ENCODE peak calls at places on chromosomes 3 and 15, in five cellular contexts. One of them, this sample, is unnamed.

GRCh38 chr3:68033850-68034249 is 379.4 kb upstream of the SUCLG2 start:
- DNase-seq in SK-N-SH: no peak
- DNase-seq in GM12891: no peak
- DNase-seq in prostate gland: no peak
- DNase-seq in suprapubic skin: no peak
- DNase-seq in this sample: no peak

GRCh38 chr3:59802045-59802444 is 752.2 kb upstream of the CFAP20DC start:
- DNase-seq in suprapubic skin: no peak
- DNase-seq in GM12891: no peak
- DNase-seq in SK-N-SH: no peak
- DNase-seq in prostate gland: no peak
- DNase-seq in this sample: no peak

GRCh38 chr3:124033360-124034015 is 41.6 kb upstream of the ROPN1 start:
- DNase-seq in SK-N-SH: no peak
- DNase-seq in GM12891: no peak
- DNase-seq in suprapubic skin: no peak
- DNase-seq in prostate gland: no peak
- DNase-seq in this sample: no peak

GRCh38 chr15:96160269-96160668 is 170.2 kb upstream of the NR2F2 start:
- DNase-seq in GM12891: no peak
- DNase-seq in suprapubic skin: peak; percentile 85
- DNase-seq in prostate gland: peak; percentile 36
- DNase-seq in SK-N-SH: no peak
- DNase-seq in this sample: peak; percentile 86

GRCh38 chr3:182937293-182938051 is 42.9 kb downstream of the DCUN1D1 start:
- DNase-seq in suprapubic skin: no peak
- DNase-seq in GM12891: no peak
- DNase-seq in SK-N-SH: no peak
- DNase-seq in prostate gland: no peak
- DNase-seq in this sample: no peak

GRCh38 chr15:95341686-95342085 is 988.8 kb upstream of the NR2F2 start:
- DNase-seq in suprapubic skin: no peak
- DNase-seq in SK-N-SH: no peak
- DNase-seq in GM12891: no peak
- DNase-seq in prostate gland: no peak
- DNase-seq in this sample: no peak

GRCh38 chr3:29686889-29687592 is 406.2 kb downstream of the RBMS3 start:
- DNase-seq in prostate gland: no peak
- DNase-seq in GM12891: no peak
- DNase-seq in suprapubic skin: no peak
- DNase-seq in SK-N-SH: peak; percentile 34
- DNase-seq in this sample: no peak

GRCh38 chr3:158777171-158777873 is 24.5 kb upstream of the MFSD1 start:
- DNase-seq in suprapubic skin: no peak
- DNase-seq in prostate gland: no peak
- DNase-seq in GM12891: no peak
- DNase-seq in SK-N-SH: no peak
- DNase-seq in this sample: no peak

GRCh38 chr3:121661376-121661775 is 673 bp upstream of the HCLS1 start:
- DNase-seq in prostate gland: no peak
- DNase-seq in SK-N-SH: no peak
- DNase-seq in GM12891: no peak
- DNase-seq in suprapubic skin: no peak
- DNase-seq in this sample: no peak

GRCh38 chr15:58521293-58521991 is 89.7 kb downstream of the LIPC start:
- DNase-seq in suprapubic skin: no peak
- DNase-seq in SK-N-SH: no peak
- DNase-seq in prostate gland: peak; percentile 41
- DNase-seq in GM12891: no peak
- DNase-seq in this sample: no peak

GRCh38 chr3:188358787-188359493 is 205.0 kb downstream of the LPP start:
- DNase-seq in suprapubic skin: no peak
- DNase-seq in prostate gland: no peak
- DNase-seq in SK-N-SH: no peak
- DNase-seq in GM12891: no peak
- DNase-seq in this sample: no peak

GRCh38 chr3:128236667-128237066 is 83.4 kb downstream of the EEFSEC start:
- DNase-seq in SK-N-SH: peak; percentile 45
- DNase-seq in suprapubic skin: no peak
- DNase-seq in prostate gland: no peak
- DNase-seq in GM12891: no peak
- DNase-seq in this sample: no peak

GRCh38 chr3:8499181-8499611 is 2.4 kb upstream of the LMCD1 start:
- DNase-seq in GM12891: no peak
- DNase-seq in SK-N-SH: no peak
- DNase-seq in prostate gland: peak; percentile 75
- DNase-seq in suprapubic skin: no peak
- DNase-seq in this sample: peak; percentile 50

GRCh38 chr3:196220587-196220986 is 4.3 kb downstream of the SLC51A start:
- DNase-seq in suprapubic skin: no peak
- DNase-seq in prostate gland: no peak
- DNase-seq in GM12891: no peak
- DNase-seq in SK-N-SH: no peak
- DNase-seq in this sample: no peak

GRCh38 chr15:37773111-37773860 is 161.2 kb upstream of the TMCO5A start:
- DNase-seq in GM12891: no peak
- DNase-seq in prostate gland: no peak
- DNase-seq in suprapubic skin: no peak
- DNase-seq in SK-N-SH: no peak
- DNase-seq in this sample: no peak

GRCh38 chr15:43948691-43949325 is 122.0 kb downstream of the WDR76 start:
- DNase-seq in GM12891: no peak
- DNase-seq in suprapubic skin: no peak
- DNase-seq in SK-N-SH: no peak
- DNase-seq in prostate gland: no peak
- DNase-seq in this sample: no peak

GRCh38 chr3:171459130-171459941 is 869 bp downstream of the TNIK start:
- DNase-seq in SK-N-SH: peak; percentile 63
- DNase-seq in prostate gland: peak; percentile 33
- DNase-seq in suprapubic skin: no peak
- DNase-seq in GM12891: no peak
- DNase-seq in this sample: peak; percentile 38

GRCh38 chr3:40120067-40120692 is 189.3 kb upstream of the EIF1B start:
- DNase-seq in prostate gland: no peak
- DNase-seq in SK-N-SH: no peak
- DNase-seq in GM12891: no peak
- DNase-seq in suprapubic skin: no peak
- DNase-seq in this sample: no peak

GRCh38 chr3:50165388-50166308 is 10.5 kb downstream of the SEMA3F start:
- DNase-seq in SK-N-SH: no peak
- DNase-seq in suprapubic skin: no peak
- DNase-seq in GM12891: no peak
- DNase-seq in prostate gland: no peak
- DNase-seq in this sample: peak; percentile 43

GRCh38 chr3:46960081-46960701 is 16.4 kb downstream of the CCDC12 start:
- DNase-seq in suprapubic skin: no peak
- DNase-seq in prostate gland: no peak
- DNase-seq in GM12891: no peak
- DNase-seq in SK-N-SH: peak; percentile 50
- DNase-seq in this sample: no peak

GRCh38 chr3:38843898-38844297 is 27.9 kb upstream of the SCN10A start:
- DNase-seq in prostate gland: no peak
- DNase-seq in suprapubic skin: no peak
- DNase-seq in SK-N-SH: peak; percentile 54
- DNase-seq in GM12891: no peak
- DNase-seq in this sample: no peak

GRCh38 chr3:177833392-177833791 is 636.1 kb upstream of the TBL1XR1 start:
- DNase-seq in suprapubic skin: no peak
- DNase-seq in prostate gland: no peak
- DNase-seq in GM12891: no peak
- DNase-seq in SK-N-SH: no peak
- DNase-seq in this sample: no peak

GRCh38 chr3:194837457-194838135 is 151.9 kb downstream of the FAM43A start:
- DNase-seq in GM12891: no peak
- DNase-seq in SK-N-SH: no peak
- DNase-seq in suprapubic skin: no peak
- DNase-seq in prostate gland: no peak
- DNase-seq in this sample: no peak

GRCh38 chr15:90201150-90201943 is at the start of gene SEMA4B:
- DNase-seq in SK-N-SH: peak; percentile 95
- DNase-seq in suprapubic skin: no peak
- DNase-seq in GM12891: peak; percentile 97
- DNase-seq in prostate gland: peak; percentile 78
- DNase-seq in this sample: peak; percentile 85

GRCh38 chr15:46450810-46451182 is 816.0 kb downstream of the SQOR start:
- DNase-seq in prostate gland: no peak
- DNase-seq in SK-N-SH: no peak
- DNase-seq in suprapubic skin: no peak
- DNase-seq in GM12891: no peak
- DNase-seq in this sample: no peak

GRCh38 chr3:69763976-69764851 is 24.9 kb downstream of the MITF start:
- DNase-seq in suprapubic skin: no peak
- DNase-seq in GM12891: no peak
- DNase-seq in prostate gland: no peak
- DNase-seq in SK-N-SH: no peak
- DNase-seq in this sample: no peak

GRCh38 chr3:107796786-107797185 is 274.0 kb downstream of the BBX start:
- DNase-seq in suprapubic skin: no peak
- DNase-seq in GM12891: no peak
- DNase-seq in SK-N-SH: no peak
- DNase-seq in prostate gland: no peak
- DNase-seq in this sample: no peak

GRCh38 chr3:129058441-129059194 is 2.0 kb upstream of the GP9 start:
- DNase-seq in prostate gland: peak; percentile 76
- DNase-seq in suprapubic skin: no peak
- DNase-seq in SK-N-SH: no peak
- DNase-seq in GM12891: no peak
- DNase-seq in this sample: peak; percentile 59

GRCh38 chr15:66617137-66618090 is 51.6 kb upstream of the LCTL start:
- DNase-seq in suprapubic skin: no peak
- DNase-seq in GM12891: no peak
- DNase-seq in prostate gland: peak; percentile 69
- DNase-seq in SK-N-SH: no peak
- DNase-seq in this sample: peak; percentile 91

GRCh38 chr15:88323468-88323867 is 66.9 kb upstream of the NTRK3 start:
- DNase-seq in GM12891: no peak
- DNase-seq in SK-N-SH: no peak
- DNase-seq in prostate gland: no peak
- DNase-seq in suprapubic skin: no peak
- DNase-seq in this sample: no peak

GRCh38 chr15:58430224-58430787 is 1.5 kb upstream of the LIPC start:
- DNase-seq in SK-N-SH: no peak
- DNase-seq in GM12891: no peak
- DNase-seq in suprapubic skin: no peak
- DNase-seq in prostate gland: no peak
- DNase-seq in this sample: no peak

GRCh38 chr15:24977686-24978085 is 22.9 kb downstream of the SNRPN start:
- DNase-seq in suprapubic skin: no peak
- DNase-seq in prostate gland: no peak
- DNase-seq in GM12891: no peak
- DNase-seq in SK-N-SH: no peak
- DNase-seq in this sample: no peak
- TF ChIP-seq POLR2AphosphoS5 in suprapubic skin: no peak
- TF ChIP-seq POLR2AphosphoS5 in prostate gland: no peak
- TF ChIP-seq POLR2AphosphoS5 in GM12891: no peak
- TF ChIP-seq POLR2AphosphoS5 in SK-N-SH: no peak
- TF ChIP-seq POLR2AphosphoS5 in this sample: no peak

DNA sequence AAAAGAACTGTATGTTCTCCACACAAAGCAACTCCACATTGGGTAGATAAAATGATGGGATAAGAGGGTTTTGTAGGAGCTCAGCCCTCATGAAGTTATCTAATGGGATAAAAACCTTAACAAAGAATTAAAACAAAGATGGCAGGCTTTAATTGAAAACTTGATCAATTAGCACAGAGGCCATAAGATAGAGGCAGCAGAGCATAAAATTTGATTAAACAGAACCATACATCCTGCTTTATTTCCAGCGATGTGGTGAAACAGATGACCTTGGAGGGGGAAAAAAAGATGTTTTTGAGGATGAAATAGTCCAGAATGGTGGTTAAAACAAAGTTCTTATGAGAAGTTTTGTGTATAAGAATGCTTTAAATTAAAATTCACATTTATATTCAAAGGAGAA is 130.9 kb upstream of the ALCAM start:
- DNase-seq in GM12891: no peak
- DNase-seq in prostate gland: no peak
- DNase-seq in suprapubic skin: no peak
- DNase-seq in SK-N-SH: no peak
- DNase-seq in this sample: no peak
- TF ChIP-seq POLR2AphosphoS5 in GM12891: no peak
- TF ChIP-seq POLR2AphosphoS5 in prostate gland: no peak
- TF ChIP-seq POLR2AphosphoS5 in suprapubic skin: no peak
- TF ChIP-seq POLR2AphosphoS5 in SK-N-SH: no peak
- TF ChIP-seq POLR2AphosphoS5 in this sample: no peak

DNA sequence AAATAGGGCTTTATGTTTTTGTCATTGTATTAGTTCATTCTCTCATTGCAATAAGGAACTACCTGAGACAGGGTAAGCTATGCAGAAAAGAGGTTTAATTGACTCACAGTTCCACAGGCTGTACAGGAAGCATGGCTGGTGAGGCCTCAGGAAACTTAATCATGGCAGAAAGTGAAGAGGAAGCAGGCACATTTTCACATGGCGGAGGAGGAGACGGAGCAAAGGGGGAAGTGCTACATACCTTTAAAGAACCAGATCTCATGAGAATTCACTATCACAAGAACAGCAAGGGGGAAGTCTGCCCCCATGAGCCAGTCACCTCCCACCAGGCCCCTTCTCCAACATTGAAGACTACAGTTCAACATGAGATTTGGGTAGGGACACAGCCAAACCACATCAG is 25.6 kb downstream of the CEP63 start:
- DNase-seq in GM12891: no peak
- DNase-seq in suprapubic skin: no peak
- DNase-seq in SK-N-SH: no peak
- DNase-seq in prostate gland: no peak
- DNase-seq in this sample: no peak
- TF ChIP-seq POLR2AphosphoS5 in GM12891: no peak
- TF ChIP-seq POLR2AphosphoS5 in suprapubic skin: no peak
- TF ChIP-seq POLR2AphosphoS5 in SK-N-SH: no peak
- TF ChIP-seq POLR2AphosphoS5 in prostate gland: no peak
- TF ChIP-seq POLR2AphosphoS5 in this sample: no peak

DNA sequence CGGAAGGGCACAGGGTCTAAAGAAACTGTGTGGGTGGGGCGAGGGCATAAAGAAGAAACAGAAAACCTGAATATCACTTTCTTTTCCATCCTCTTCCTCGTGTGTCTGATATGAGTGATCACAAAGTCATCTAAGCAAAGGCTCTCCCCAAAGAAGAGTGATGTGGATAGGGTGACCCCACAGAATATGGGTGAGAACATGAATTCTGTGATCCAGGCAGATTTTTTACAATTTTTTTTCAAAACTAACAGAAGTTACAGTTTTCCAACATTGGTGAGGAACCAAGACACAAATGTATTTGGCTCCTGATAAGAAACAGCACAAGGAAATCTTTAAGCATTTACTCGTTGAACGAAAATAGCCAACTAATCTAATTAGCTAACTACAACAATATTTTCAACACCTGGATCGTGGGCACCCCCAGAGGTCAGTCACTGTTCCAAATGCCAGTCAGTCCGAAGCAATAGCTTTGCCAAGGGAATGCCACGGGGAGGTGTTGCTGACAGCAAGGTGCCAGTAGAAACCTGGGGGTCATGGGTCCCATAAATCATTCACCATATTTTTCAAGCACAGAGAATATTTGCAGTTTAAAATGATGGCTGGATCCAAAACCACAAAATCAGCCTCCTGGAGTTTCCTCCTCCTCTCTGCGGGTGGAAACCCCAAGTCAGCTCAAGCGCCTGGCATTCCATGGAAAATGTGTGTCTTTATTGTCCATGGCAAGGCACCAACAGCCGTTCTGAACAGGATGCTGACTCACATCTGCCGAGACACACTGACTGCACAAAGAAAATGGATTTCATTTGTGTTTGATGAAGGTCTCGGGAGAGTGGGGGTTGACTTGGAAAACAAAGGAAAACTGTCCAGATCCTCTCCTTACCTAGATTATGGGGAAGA is 26.7 kb downstream of the ANXA2 start:
- DNase-seq in SK-N-SH: no peak
- DNase-seq in suprapubic skin: peak; percentile 91
- DNase-seq in prostate gland: peak; percentile 91
- DNase-seq in GM12891: no peak
- DNase-seq in this sample: peak; percentile 78
- TF ChIP-seq POLR2AphosphoS5 in SK-N-SH: peak; percentile 83
- TF ChIP-seq POLR2AphosphoS5 in suprapubic skin: peak; percentile 91
- TF ChIP-seq POLR2AphosphoS5 in prostate gland: peak; percentile 95
- TF ChIP-seq POLR2AphosphoS5 in GM12891: no peak
- TF ChIP-seq POLR2AphosphoS5 in this sample: peak; percentile 56